ENCODE peak calls at places on chromosomes 3 and 15, in seven cellular contexts. G is HL-60, Z is transverse colon, L is GM13977, H is uterus, T is M059J, D is nephron progenitor cell. W is an unnamed sample.
A peak's percentile ranks its signal among the peaks of the same experiment; 100 is the strongest.

GRCh38 chr3:104548401-104548800 is 818.3 kb upstream of the ALCAM start:
- DNase-seq in L (no peak), T (no peak), Z (no peak), D (no peak), G (no peak), H (no peak), W (no peak)

GRCh38 chr15:89115547-89115946 is 27.3 kb downstream of the ABHD2 start:
- DNase-seq in D (no peak), L (no peak), H (no peak), T (no peak), G (no peak), Z (peak; percentile 74), W (no peak)

GRCh38 chr3:34863485-34863884 is 775.8 kb upstream of the ARPP21 start:
- DNase-seq in L (no peak), Z (no peak), G (no peak), H (no peak), D (no peak), T (no peak), W (no peak)

GRCh38 chr3:31945738-31946052 is 35.4 kb downstream of the OSBPL10 start:
- DNase-seq in H (no peak), Z (no peak), D (no peak), L (no peak), T (no peak), G (no peak), W (no peak)

GRCh38 chr3:77203876-77204275 is 164.0 kb downstream of the ROBO2 start:
- DNase-seq in H (no peak), T (no peak), L (no peak), G (no peak), D (no peak), Z (no peak), W (no peak)

GRCh38 chr15:85667491-85668424 is 127.0 kb downstream of the KLHL25 start:
- DNase-seq in T (peak; percentile 99), Z (peak; percentile 25), H (peak; percentile 59), L (peak; percentile 74), G (peak; percentile 35), D (no peak), W (no peak)

GRCh38 chr3:40336101-40336500 is 26.6 kb downstream of the EIF1B start:
- DNase-seq in D (no peak), G (no peak), T (no peak), L (no peak), Z (no peak), H (no peak), W (no peak)

GRCh38 chr15:67189326-67190051 is 65.0 kb downstream of the AAGAB start:
- DNase-seq in G (no peak), H (peak; percentile 93), D (no peak), Z (no peak), L (peak; percentile 6), T (no peak), W (peak; percentile 87)

GRCh38 chr3:178964551-178964950 is 107.1 kb downstream of the ZMAT3 start:
- DNase-seq in L (no peak), Z (no peak), H (no peak), D (no peak), T (no peak), G (no peak), W (no peak)

GRCh38 chr3:81898336-81898735 is 136.9 kb upstream of the GBE1 start:
- DNase-seq in G (no peak), D (no peak), H (no peak), T (no peak), Z (no peak), L (no peak), W (no peak)

GRCh38 chr3:185900228-185900627 is 37.6 kb downstream of the TRA2B start:
- DNase-seq in Z (peak; percentile 10), H (no peak), D (peak; percentile 8), T (peak; percentile 100), L (no peak), G (no peak), W (no peak)

GRCh38 chr3:11370961-11371360 is 98.8 kb downstream of the ATG7 start:
- DNase-seq in T (no peak), L (no peak), D (no peak), H (no peak), G (no peak), Z (no peak), W (no peak)

GRCh38 chr3:124277516-124277890 is 285.6 kb upstream of the ROPN1 start:
- DNase-seq in L (no peak), G (no peak), D (no peak), Z (peak; percentile 34), H (peak; percentile 44), T (peak; percentile 47), W (peak; percentile 47)

GRCh38 chr3:184198509-184198908 is 12.5 kb downstream of the ABCF3 start:
- DNase-seq in G (no peak), T (no peak), L (no peak), D (no peak), H (no peak), Z (no peak), W (no peak)

GRCh38 chr3:35679409-35680080 is 40.2 kb downstream of the ARPP21 start:
- DNase-seq in G (no peak), Z (no peak), T (no peak), L (no peak), D (no peak), H (no peak), W (no peak)

GRCh38 chr15:63545520-63545919 is 41.1 kb downstream of the USP3 start:
- DNase-seq in H (no peak), Z (no peak), G (no peak), L (no peak), D (no peak), T (no peak), W (no peak)

GRCh38 chr3:48926425-48927392 is 8.1 kb downstream of the ARIH2 start:
- DNase-seq in Z (peak; percentile 11), T (peak; percentile 27), G (no peak), L (no peak), H (no peak), D (no peak), W (no peak)

GRCh38 chr15:31200735-31201151 is 99.2 kb upstream of the TRPM1 start:
- DNase-seq in G (peak; percentile 23), Z (peak; percentile 72), D (peak; percentile 74), H (peak; percentile 63), T (peak; percentile 60), L (no peak), W (no peak)

GRCh38 chr3:177642482-177643163 is 445.3 kb upstream of the TBL1XR1 start:
- DNase-seq in Z (no peak), H (no peak), D (no peak), T (no peak), L (no peak), G (no peak), W (no peak)

GRCh38 chr15:37764733-37765191 is 169.7 kb upstream of the TMCO5A start:
- DNase-seq in T (peak; percentile 71), D (peak; percentile 8), Z (peak; percentile 10), H (no peak), L (peak; percentile 9), G (peak; percentile 23), W (no peak)

GRCh38 chr3:115194461-115194860 is 47.4 kb upstream of the ZBTB20 start:
- DNase-seq in G (no peak), H (no peak), D (no peak), Z (no peak), T (no peak), L (no peak), W (no peak)

GRCh38 chr3:134057006-134057832 is 27.5 kb upstream of the SLCO2A1 start:
- DNase-seq in L (no peak), T (peak; percentile 55), D (no peak), Z (no peak), H (no peak), G (no peak), W (no peak)

GRCh38 chr3:115254492-115255196 is 107.6 kb upstream of the ZBTB20 start:
- DNase-seq in L (no peak), T (no peak), Z (no peak), D (peak; percentile 21), H (no peak), G (no peak), W (no peak)

GRCh38 chr3:17404548-17404947 is 337.9 kb downstream of the TBC1D5 start:
- DNase-seq in Z (no peak), T (no peak), L (no peak), G (no peak), H (no peak), D (no peak), W (no peak)

GRCh38 chr15:33104276-33104675 is 90.2 kb downstream of the FMN1 start:
- DNase-seq in T (peak; percentile 93), L (no peak), Z (no peak), D (no peak), H (no peak), G (no peak), W (no peak)

GRCh38 chr3:194930439-194931204 is 244.9 kb downstream of the FAM43A start:
- DNase-seq in D (no peak), G (peak; percentile 91), Z (no peak), H (no peak), L (no peak), T (peak; percentile 89), W (peak; percentile 44)

GRCh38 chr15:47461560-47462175 is 255.6 kb upstream of the SEMA6D start:
- DNase-seq in L (no peak), D (no peak), Z (no peak), H (no peak), T (no peak), G (no peak), W (no peak)

GRCh38 chr15:99753066-99753465 is 19.8 kb upstream of the LYSMD4 start:
- DNase-seq in D (no peak), T (no peak), Z (no peak), L (no peak), G (no peak), H (no peak), W (no peak)

GRCh38 chr3:45760878-45761711 is 35.2 kb downstream of the SLC6A20 start:
- DNase-seq in D (peak; percentile 64), Z (peak; percentile 58), G (peak; percentile 43), T (peak; percentile 45), L (peak; percentile 87), H (peak; percentile 58), W (peak; percentile 43)

GRCh38 chr3:195543642-195544536 is 764 bp upstream of the PPP1R2 start:
- DNase-seq in T (no peak), G (no peak), D (peak; percentile 44), H (peak; percentile 38), L (no peak), Z (peak; percentile 35), W (peak; percentile 57)

GRCh38 chr15:85646538-85647091 is 148.1 kb downstream of the KLHL25 start:
- DNase-seq in H (no peak), G (no peak), Z (no peak), T (peak; percentile 83), L (peak; percentile 58), D (no peak), W (no peak)

GRCh38 chr3:175411405-175411804 is 552.3 kb downstream of the NAALADL2 start:
- DNase-seq in G (no peak), H (no peak), D (no peak), T (peak; percentile 27), L (no peak), Z (no peak), W (no peak)

GRCh38 chr3:127544151-127544805 is 46.3 kb downstream of the TPRA1 start:
- DNase-seq in H (peak; percentile 55), T (peak; percentile 71), G (peak; percentile 65), D (peak; percentile 83), Z (peak; percentile 82), L (peak; percentile 91), W (peak; percentile 69)

GRCh38 chr3:98921957-98922356 is 20.5 kb upstream of the DCBLD2 start:
- DNase-seq in Z (no peak), H (no peak), G (no peak), D (no peak), L (no peak), T (peak; percentile 57), W (no peak)